ENCODE peak calls at places on chromosomes 16 and 17, in five cellular contexts. H is CD8-positive, alpha-beta T cell; R is PC-3; V is hepatocyte; M is kidney. N is an unnamed sample. For H3K4me1, the result is how much of the 10 kb centered on the place peaks cover.

GRCh38 chr16:1809281-1809801 is 15.8 kb upstream of the IGFALS start:
- DNase-seq in H (no peak), R (no peak), V (peak), M (peak), N (no peak)

GRCh38 chr17:45366049-45366448 is 49.2 kb upstream of the MAP3K14 start:
- DNase-seq in H (no peak), R (no peak), V (no peak), M (no peak), N (no peak)

GRCh38 chr17:37838276-37838675 is 85.9 kb upstream of the TBC1D3K start:
- DNase-seq in H (no peak), R (no peak), V (no peak), M (no peak), N (no peak)

GRCh38 chr17:45846223-45846622 is 1.5 kb downstream of the SPPL2C start:
- DNase-seq in H (no peak), R (no peak), V (no peak), M (peak), N (peak)

GRCh38 chr16:24917891-24918290 is 72.1 kb downstream of the SLC5A11 start:
- DNase-seq in H (no peak), R (no peak), V (no peak), M (no peak), N (peak)

GRCh38 chr16:72277749-72278148 is 105.8 kb upstream of the PMFBP1 start:
- DNase-seq in H (no peak), R (no peak), V (no peak), M (no peak), N (no peak)

GRCh38 chr17:14270508-14270907 is 30.4 kb upstream of the HS3ST3B1 start:
- DNase-seq in H (no peak), R (no peak), V (no peak), M (no peak), N (no peak)

GRCh38 chr17:6475411-6475810 is 31.2 kb downstream of the PIMREG start:
- DNase-seq in H (no peak), R (no peak), V (no peak), M (peak), N (no peak)

GRCh38 chr16:78199325-78200022 is 100.0 kb downstream of the WWOX start:
- DNase-seq in H (no peak), R (peak), V (peak), M (no peak), N (no peak)

GRCh38 chr16:10692470-10692869 is 2.3 kb downstream of the TEKT5 start:
- DNase-seq in H (no peak), R (no peak), V (no peak), M (no peak), N (no peak)

GRCh38 chr17:74369221-74369620 is 1.9 kb downstream of the GPR142 start:
- DNase-seq in H (peak), R (no peak), V (no peak), M (peak), N (peak)

GRCh38 chr17:78672880-78673371 is 95.7 kb upstream of the DNAH17 start:
- DNase-seq in H (no peak), R (no peak), V (no peak), M (no peak), N (peak)

GRCh38 chr17:31697838-31698237 is 161.2 kb downstream of the COPRS start:
- DNase-seq in H (no peak), R (no peak), V (no peak), M (no peak), N (no peak)

GRCh38 chr17:64134216-64134970 is 4.4 kb upstream of the ERN1 start:
- DNase-seq in H (no peak), R (no peak), V (no peak), M (no peak), N (no peak)

DNA sequence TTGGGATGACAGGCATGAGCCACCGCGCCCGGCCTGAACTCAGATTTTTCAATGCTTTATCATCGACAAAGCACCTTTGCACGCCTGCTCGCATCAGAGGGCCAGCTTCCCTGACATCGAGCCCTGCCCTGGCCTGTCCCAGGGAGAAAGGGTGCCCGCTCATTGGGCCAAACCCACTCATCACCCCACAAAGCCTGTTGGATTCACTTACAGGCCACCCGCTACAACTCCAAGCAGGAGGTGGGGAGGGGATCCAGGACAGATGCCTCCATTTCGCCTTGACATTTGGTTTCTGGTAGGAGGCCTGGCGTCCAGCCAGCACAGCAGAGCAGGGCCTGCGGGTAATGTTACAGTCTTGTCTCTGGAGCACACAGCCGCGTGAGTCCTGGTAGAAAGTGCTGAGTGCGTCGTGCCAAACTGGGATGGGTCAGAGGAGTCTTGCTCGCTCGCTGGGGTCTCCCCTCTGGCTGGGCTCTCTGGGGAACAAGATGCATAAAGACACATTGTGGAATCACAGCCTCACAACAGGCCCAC is 19.8 kb downstream of the SMTNL2 start:
- DNase-seq in H (no peak), R (no peak), V (peak), M (no peak), N (peak)
- H3K4me1 ChIP-seq in H (under half), R (under half), V (half or more), M (under half), N (under half)

DNA sequence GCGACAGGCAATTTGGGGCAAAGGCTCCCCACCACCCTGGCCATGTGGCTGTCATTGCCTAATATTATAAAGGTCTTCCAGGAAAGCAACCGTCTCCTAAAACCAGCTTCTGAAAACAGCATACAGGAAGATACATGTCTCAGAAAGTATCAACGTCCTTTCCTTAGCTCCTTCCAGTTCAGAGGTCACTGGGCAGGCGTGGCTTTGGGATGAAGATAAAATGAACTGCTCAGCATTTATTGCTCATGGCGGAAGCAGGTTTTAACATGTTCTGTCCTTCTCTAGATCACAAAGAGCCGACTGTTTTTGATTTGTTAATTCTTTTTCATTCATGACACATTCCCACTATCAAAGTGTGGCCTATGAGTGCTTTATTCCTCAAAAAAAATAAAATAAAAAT is 8.0 kb downstream of the CFAP20 start:
- DNase-seq in H (no peak), R (no peak), V (no peak), M (no peak), N (no peak)
- H3K4me1 ChIP-seq in H (under half), R (under half), V (under half), M (under half), N (half or more)

DNA sequence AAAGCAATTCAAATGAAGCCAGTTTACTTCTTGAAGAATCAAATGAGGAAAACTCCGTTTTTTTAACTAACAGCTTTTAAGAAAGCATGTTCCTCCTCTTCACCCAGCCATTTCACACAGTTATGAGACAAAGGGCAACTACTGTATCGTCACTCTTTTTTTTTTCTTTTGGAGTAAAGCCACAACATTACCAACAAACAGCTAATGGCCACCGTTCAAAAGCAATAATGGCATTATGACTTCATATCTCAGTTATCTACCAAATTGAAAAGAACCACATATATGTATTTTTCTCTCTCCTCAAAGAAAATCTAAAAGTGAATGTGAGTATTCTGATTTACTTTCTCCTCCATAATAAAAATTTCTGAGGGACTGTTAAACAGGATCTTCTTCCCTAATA is 14.5 kb downstream of the GRB2 start:
- DNase-seq in H (no peak), R (no peak), V (no peak), M (no peak), N (no peak)
- H3K4me1 ChIP-seq in H (half or more), R (under half), V (under half), M (under half), N (half or more)

GRCh38 chr17:417691-418420 is 65.2 kb upstream of the RPH3AL start:
- DNase-seq in H (no peak), R (no peak), V (no peak), M (no peak), N (no peak)
- H3K4me1 ChIP-seq in H (half or more), R (under half), V (under half), M (under half), N (under half)

GRCh38 chr17:29610395-29610794 is 12.3 kb downstream of the CORO6 start:
- DNase-seq in H (no peak), R (no peak), V (no peak), M (no peak), N (no peak)

GRCh38 chr17:29608986-29609385 is 13.7 kb downstream of the CORO6 start:
- DNase-seq in H (no peak), R (no peak), V (no peak), M (peak), N (no peak)

GRCh38 chr17:29611351-29612093 is 11.2 kb downstream of the CORO6 start:
- DNase-seq in H (no peak), R (no peak), V (no peak), M (no peak), N (no peak)

GRCh38 chr17:29612094-29612403 is 10.7 kb downstream of the CORO6 start:
- DNase-seq in H (no peak), R (no peak), V (no peak), M (no peak), N (no peak)

DNA sequence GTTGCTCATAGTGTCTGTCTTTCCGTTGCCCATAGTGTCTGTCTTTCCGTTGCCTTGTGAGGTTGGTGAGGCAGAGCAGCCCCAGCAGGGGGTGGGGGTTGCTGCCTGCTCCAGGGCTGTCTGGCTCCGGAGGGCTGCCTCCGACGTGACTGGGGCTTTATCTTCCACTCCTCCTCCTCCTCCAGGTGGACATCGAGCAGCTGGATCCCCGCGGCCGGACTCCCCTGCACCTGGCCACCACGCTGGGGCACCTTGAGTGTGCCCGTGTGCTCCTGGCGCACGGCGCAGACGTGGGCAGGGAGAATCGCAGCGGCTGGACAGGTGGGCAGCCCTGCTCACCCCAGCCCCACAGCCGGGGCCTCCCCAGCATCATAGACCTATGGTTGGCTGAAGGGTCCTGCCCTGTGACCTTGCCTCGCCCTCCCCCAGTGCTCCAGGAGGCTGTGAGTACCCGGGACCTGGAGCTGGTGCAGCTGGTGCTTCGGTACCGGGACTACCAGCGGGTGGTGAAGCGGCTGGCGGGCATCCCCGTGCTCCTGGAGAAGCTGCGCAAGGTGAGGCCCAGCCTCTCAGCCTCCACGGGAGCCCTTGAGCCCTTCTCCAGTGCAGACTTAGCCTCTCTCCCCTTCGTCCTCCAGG is 14.7 kb downstream of the ANKRD13B start:
- DNase-seq in H (no peak), R (no peak), V (no peak), M (no peak), N (no peak)
- H3K4me1 ChIP-seq in H (under half), R (under half), V (under half), M (under half), N (under half)

DNA sequence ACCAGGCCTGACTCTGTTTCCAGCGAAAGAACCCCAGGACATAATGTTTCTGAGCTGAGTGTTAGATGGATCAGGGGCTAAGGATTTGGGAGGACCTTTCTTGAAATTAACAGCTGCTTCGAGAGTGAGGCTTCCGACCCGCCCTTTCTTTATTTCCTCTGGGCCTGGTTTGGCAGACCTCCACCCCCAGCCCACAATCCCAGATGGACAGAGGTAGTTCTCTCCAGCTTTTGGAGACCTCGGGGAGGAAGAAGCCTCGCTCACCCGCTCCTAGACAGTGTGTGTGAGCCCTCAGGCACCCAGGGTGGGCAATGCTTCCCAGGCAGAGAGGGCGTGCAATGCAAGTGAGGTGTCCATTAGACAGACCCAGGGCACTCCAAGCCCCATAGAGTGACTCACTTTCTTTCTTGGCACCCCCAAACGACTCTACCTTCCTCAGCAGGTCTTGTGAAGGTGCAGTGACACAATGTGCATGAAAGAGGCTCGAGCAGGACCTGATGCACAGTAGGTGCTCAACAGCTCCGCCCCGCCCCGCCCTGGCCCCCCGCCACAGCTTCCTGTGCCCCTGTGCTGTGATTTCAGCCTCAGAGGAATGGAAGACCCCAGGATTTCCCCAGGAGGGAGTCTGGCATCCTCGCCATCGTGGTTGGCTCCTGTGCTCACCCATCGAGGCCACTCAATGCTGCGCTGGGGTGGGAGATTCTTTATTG is 50.7 kb upstream of the TOB1 start:
- DNase-seq in H (no peak), R (no peak), V (no peak), M (no peak), N (no peak)
- H3K4me1 ChIP-seq in H (half or more), R (under half), V (under half), M (under half), N (under half)

GRCh38 chr17:62892870-62893338 is 73.1 kb upstream of the TANC2 start:
- DNase-seq in H (peak), R (peak), V (peak), M (no peak), N (peak)

GRCh38 chr17:62892069-62892675 is 73.9 kb upstream of the TANC2 start:
- DNase-seq in H (no peak), R (no peak), V (no peak), M (no peak), N (no peak)

GRCh38 chr17:62895650-62896301 is 70.3 kb upstream of the TANC2 start:
- DNase-seq in H (no peak), R (no peak), V (no peak), M (no peak), N (no peak)

GRCh38 chr17:62897706-62898105 is 68.3 kb upstream of the TANC2 start:
- DNase-seq in H (no peak), R (no peak), V (no peak), M (no peak), N (no peak)

GRCh38 chr17:62895256-62895649 is 70.8 kb upstream of the TANC2 start:
- DNase-seq in H (no peak), R (no peak), V (no peak), M (no peak), N (no peak)
- H3K4me1 ChIP-seq in H (under half), R (under half), V (under half), M (under half), N (under half)

N was measured in spleen.